ENCODE peak calls at places on chromosome 5, in six cellular contexts. M is HT1080, Q is AG08396, T is EH, E is GM12865, R is dorsolateral prefrontal cortex. A is an unnamed sample.
A peak's percentile ranks its signal among the peaks of the same experiment; 100 is the strongest.

GRCh38 chr5:12616093-12616492 is 711.8 kb upstream of the CTNND2 start:
- DNase-seq in T (no peak), E (no peak), R (no peak), Q (no peak), M (no peak), A (no peak)

GRCh38 chr5:181243521-181244307 is at the start of gene RACK1:
- DNase-seq in E (peak; percentile 94), R (peak; percentile 93), M (peak; percentile 88), T (peak; percentile 91), Q (peak; percentile 86), A (peak; percentile 76)

GRCh38 chr5:168583742-168584482 is 4.7 kb upstream of the PANK3 start:
- DNase-seq in Q (no peak), R (no peak), T (no peak), M (no peak), E (peak; percentile 86), A (no peak)

GRCh38 chr5:171840066-171840465 is 54.4 kb downstream of the SMIM23 start:
- DNase-seq in Q (no peak), R (no peak), E (peak; percentile 23), T (no peak), M (peak; percentile 22), A (no peak)

GRCh38 chr5:127060470-127060985 is 12.8 kb downstream of the C5orf63 start:
- DNase-seq in T (no peak), Q (no peak), E (no peak), M (no peak), R (no peak), A (no peak)

GRCh38 chr5:148979104-148979723 is 83.6 kb downstream of the SH3TC2 start:
- DNase-seq in M (no peak), E (no peak), T (no peak), Q (no peak), R (no peak), A (no peak)

GRCh38 chr5:20276061-20276958 is 288.3 kb upstream of the CDH18 start:
- DNase-seq in E (no peak), T (peak; percentile 53), R (peak; percentile 31), M (peak; percentile 95), Q (peak; percentile 4), A (peak; percentile 24)

GRCh38 chr5:995318-995717 is 13.3 kb upstream of the NKD2 start:
- DNase-seq in R (no peak), M (no peak), E (no peak), T (no peak), Q (no peak), A (no peak)

GRCh38 chr5:78648359-78649219 is at the start of gene LHFPL2:
- DNase-seq in E (peak; percentile 62), R (peak; percentile 53), Q (peak; percentile 86), M (peak; percentile 32), T (peak; percentile 75), A (peak; percentile 59)

GRCh38 chr5:172901788-172902496 is 57.3 kb upstream of the RPL26L1 start:
- DNase-seq in T (peak; percentile 95), Q (no peak), R (no peak), M (no peak), E (no peak), A (peak; percentile 59)

GRCh38 chr5:105817416-105817815 is 1853.3 kb downstream of the EFNA5 start:
- DNase-seq in T (no peak), M (no peak), Q (no peak), E (no peak), R (no peak), A (no peak)

GRCh38 chr5:149301049-149301743 is 29.5 kb downstream of the AFAP1L1 start:
- DNase-seq in T (no peak), M (no peak), Q (no peak), R (no peak), E (no peak), A (no peak)

GRCh38 chr5:158819840-158820620 is 279.7 kb downstream of the EBF1 start:
- DNase-seq in M (peak; percentile 70), T (peak; percentile 34), R (no peak), E (peak; percentile 75), Q (no peak), A (no peak)

GRCh38 chr5:139393497-139394122 is 1.3 kb downstream of the PROB1 start:
- DNase-seq in Q (peak; percentile 11), M (no peak), E (no peak), R (no peak), T (no peak), A (no peak)

GRCh38 chr5:172807766-172808311 is 26.2 kb upstream of the ERGIC1 start:
- DNase-seq in M (no peak), R (no peak), Q (no peak), E (peak; percentile 26), T (no peak), A (no peak)

GRCh38 chr5:127001621-127002296 is 28.6 kb downstream of the MARCHF3 start:
- DNase-seq in R (no peak), Q (peak; percentile 74), T (peak; percentile 99), M (peak; percentile 87), E (no peak), A (peak; percentile 63)

GRCh38 chr5:159601216-159601615 is 270.9 kb upstream of the IL12B start:
- DNase-seq in Q (no peak), M (no peak), T (no peak), R (no peak), E (no peak), A (no peak)

GRCh38 chr5:142611154-142611553 is 74.7 kb downstream of the FGF1 start:
- DNase-seq in R (peak; percentile 82), T (peak; percentile 68), E (peak; percentile 68), Q (peak; percentile 68), M (peak; percentile 75), A (peak; percentile 71)

GRCh38 chr5:57157191-57157590 is 16.7 kb upstream of the GPBP1 start:
- DNase-seq in R (no peak), E (no peak), M (no peak), T (peak; percentile 80), Q (no peak), A (no peak)

GRCh38 chr5:74140409-74140808 is 500.1 kb downstream of the ENC1 start:
- DNase-seq in E (no peak), R (no peak), T (peak; percentile 43), Q (no peak), M (no peak), A (no peak)

GRCh38 chr5:123916331-123917121 is 404.5 kb downstream of the CSNK1G3 start:
- DNase-seq in R (no peak), T (peak; percentile 91), E (no peak), Q (peak; percentile 12), M (peak; percentile 34), A (peak; percentile 47)

GRCh38 chr5:54013556-54014157 is 296.7 kb downstream of the ARL15 start:
- DNase-seq in E (peak; percentile 1), Q (peak; percentile 53), T (peak; percentile 86), R (no peak), M (peak; percentile 89), A (peak; percentile 27)

GRCh38 chr5:83077662-83078261 is 415 bp downstream of the XRCC4 start:
- DNase-seq in Q (peak; percentile 12), M (no peak), T (peak; percentile 59), R (no peak), E (peak; percentile 37), A (peak; percentile 2)

GRCh38 chr5:33639478-33639877 is 198.7 kb downstream of the TARS1 start:
- DNase-seq in M (no peak), R (no peak), E (no peak), Q (no peak), T (no peak), A (no peak)

GRCh38 chr5:151066920-151067319 is 13.9 kb downstream of the TNIP1 start:
- DNase-seq in E (no peak), M (no peak), R (no peak), T (no peak), Q (no peak), A (no peak)

GRCh38 chr5:39863926-39864572 is 439.3 kb upstream of the DAB2 start:
- DNase-seq in T (no peak), R (no peak), M (peak; percentile 3), E (no peak), Q (no peak), A (no peak)

GRCh38 chr5:139817362-139817761 is 21.8 kb downstream of the PSD2 start:
- DNase-seq in E (no peak), Q (no peak), T (no peak), R (peak; percentile 8), M (no peak), A (no peak)

GRCh38 chr5:15933481-15934207 is 245.9 kb downstream of the MARCHF11 start:
- DNase-seq in Q (no peak), T (no peak), M (peak; percentile 47), R (no peak), E (no peak), A (no peak)

GRCh38 chr5:9851458-9851857 is 221.3 kb upstream of the TAS2R1 start:
- DNase-seq in R (peak; percentile 48), E (no peak), Q (peak; percentile 89), T (peak; percentile 97), M (peak; percentile 91), A (peak; percentile 68)

GRCh38 chr5:59320420-59320819 is 573.1 kb downstream of the PDE4D start:
- DNase-seq in M (no peak), T (no peak), E (no peak), R (no peak), Q (no peak), A (no peak)

GRCh38 chr5:73678322-73678740 is 52.3 kb downstream of the ARHGEF28 start:
- DNase-seq in M (no peak), T (no peak), E (no peak), R (no peak), Q (no peak), A (no peak)

GRCh38 chr5:94689871-94690270 is 71.4 kb downstream of the SLF1 start:
- DNase-seq in Q (no peak), T (no peak), M (no peak), E (no peak), R (no peak), A (no peak)

GRCh38 chr5:38078161-38078560 is 180.2 kb upstream of the EGFLAM start:
- DNase-seq in T (peak; percentile 37), M (peak; percentile 61), R (no peak), Q (no peak), E (no peak), A (peak; percentile 45)